ENCODE peak calls at places on chromosome X, in four cellular contexts. One of them, this sample, is unnamed.

GRCh38 chrX:51395807-51396728 is 63.4 kb downstream of the NUDT10 start:
- DNase-seq in fibroblast of lung: peak; percentile 6
- DNase-seq in type B pancreatic cell: no peak
- DNase-seq in Peyer's patch: peak; percentile 62
- DNase-seq in this sample: no peak

GRCh38 chrX:27307546-27307945 is 155.6 kb downstream of the PPP4R3C start:
- DNase-seq in fibroblast of lung: no peak
- DNase-seq in type B pancreatic cell: no peak
- DNase-seq in Peyer's patch: no peak
- DNase-seq in this sample: no peak

GRCh38 chrX:78659955-78660354 is 827 bp upstream of the RTL3 start:
- DNase-seq in fibroblast of lung: peak; percentile 14
- DNase-seq in type B pancreatic cell: no peak
- DNase-seq in Peyer's patch: no peak
- DNase-seq in this sample: no peak

GRCh38 chrX:44975666-44976263 is 102.8 kb downstream of the KDM6A start:
- DNase-seq in fibroblast of lung: peak; percentile 35
- DNase-seq in type B pancreatic cell: no peak
- DNase-seq in Peyer's patch: no peak
- DNase-seq in this sample: peak; percentile 25

GRCh38 chrX:14356401-14356800 is 172.9 kb upstream of the GLRA2 start:
- DNase-seq in fibroblast of lung: peak; percentile 1
- DNase-seq in type B pancreatic cell: no peak
- DNase-seq in Peyer's patch: no peak
- DNase-seq in this sample: peak; percentile 19

GRCh38 chrX:16708016-16708415 is 4.5 kb downstream of the CTPS2 start:
- DNase-seq in fibroblast of lung: peak; percentile 62
- DNase-seq in type B pancreatic cell: no peak
- DNase-seq in Peyer's patch: no peak
- DNase-seq in this sample: no peak

GRCh38 chrX:623599-624323 is 6.8 kb upstream of the SHOX start:
- DNase-seq in fibroblast of lung: no peak
- DNase-seq in type B pancreatic cell: no peak
- DNase-seq in Peyer's patch: no peak
- DNase-seq in this sample: no peak

GRCh38 chrX:44400588-44400987 is 57.1 kb upstream of the EFHC2 start:
- DNase-seq in fibroblast of lung: peak; percentile 97
- DNase-seq in type B pancreatic cell: no peak
- DNase-seq in Peyer's patch: no peak
- DNase-seq in this sample: peak; percentile 90

GRCh38 chrX:112874140-112874539 is 33.5 kb upstream of the AMOT start:
- DNase-seq in fibroblast of lung: peak; percentile 4
- DNase-seq in type B pancreatic cell: no peak
- DNase-seq in Peyer's patch: no peak
- DNase-seq in this sample: peak; percentile 31

GRCh38 chrX:2698604-2699003 is 7.5 kb downstream of the CD99 start:
- DNase-seq in fibroblast of lung: no peak
- DNase-seq in type B pancreatic cell: no peak
- DNase-seq in Peyer's patch: no peak
- DNase-seq in this sample: no peak

GRCh38 chrX:55008571-55009358 is 8.6 kb downstream of the APEX2 start:
- DNase-seq in fibroblast of lung: peak; percentile 67
- DNase-seq in type B pancreatic cell: no peak
- DNase-seq in Peyer's patch: no peak
- DNase-seq in this sample: peak; percentile 58

GRCh38 chrX:13194291-13195103 is 125.4 kb downstream of the ATXN3L start:
- DNase-seq in fibroblast of lung: peak; percentile 37
- DNase-seq in type B pancreatic cell: no peak
- DNase-seq in Peyer's patch: no peak
- DNase-seq in this sample: no peak

GRCh38 chrX:108186811-108187210 is 95.2 kb downstream of the ATG4A start:
- DNase-seq in fibroblast of lung: peak; percentile 94
- DNase-seq in type B pancreatic cell: no peak
- DNase-seq in Peyer's patch: no peak
- DNase-seq in this sample: peak; percentile 70

GRCh38 chrX:154517101-154517781 is 1.2 kb upstream of the FAM3A start:
- DNase-seq in fibroblast of lung: no peak
- DNase-seq in type B pancreatic cell: no peak
- DNase-seq in Peyer's patch: no peak
- DNase-seq in this sample: no peak

GRCh38 chrX:8374041-8374825 is 90.4 kb upstream of the VCX3B start:
- DNase-seq in fibroblast of lung: peak; percentile 84
- DNase-seq in type B pancreatic cell: no peak
- DNase-seq in Peyer's patch: no peak
- DNase-seq in this sample: peak; percentile 11

GRCh38 chrX:107119281-107119680 is 659 bp upstream of the RBM41 start:
- DNase-seq in fibroblast of lung: peak; percentile 6
- DNase-seq in type B pancreatic cell: no peak
- DNase-seq in Peyer's patch: no peak
- DNase-seq in this sample: no peak

GRCh38 chrX:13167444-13168207 is 123.2 kb upstream of the FAM9C start:
- DNase-seq in fibroblast of lung: peak; percentile 58
- DNase-seq in type B pancreatic cell: no peak
- DNase-seq in Peyer's patch: no peak
- DNase-seq in this sample: peak; percentile 11

GRCh38 chrX:989959-990510 is 222.4 kb downstream of the CRLF2 start:
- DNase-seq in fibroblast of lung: peak; percentile 95
- DNase-seq in type B pancreatic cell: no peak
- DNase-seq in Peyer's patch: peak; percentile 87
- DNase-seq in this sample: peak; percentile 91

GRCh38 chrX:55783723-55784122 is 66.2 kb downstream of the RRAGB start:
- DNase-seq in fibroblast of lung: peak; percentile 31
- DNase-seq in type B pancreatic cell: no peak
- DNase-seq in Peyer's patch: no peak
- DNase-seq in this sample: no peak

GRCh38 chrX:100410083-100410590 is at the start of gene PCDH19:
- DNase-seq in fibroblast of lung: peak; percentile 37
- DNase-seq in type B pancreatic cell: peak; percentile 88
- DNase-seq in Peyer's patch: no peak
- DNase-seq in this sample: peak; percentile 68

GRCh38 chrX:136754641-136755040 is 26.1 kb downstream of the ARHGEF6 start:
- DNase-seq in fibroblast of lung: peak; percentile 64
- DNase-seq in type B pancreatic cell: no peak
- DNase-seq in Peyer's patch: no peak
- DNase-seq in this sample: no peak

GRCh38 chrX:57902633-57903032 is 7.6 kb downstream of the ZXDA start:
- DNase-seq in fibroblast of lung: no peak
- DNase-seq in type B pancreatic cell: no peak
- DNase-seq in Peyer's patch: no peak
- DNase-seq in this sample: no peak

GRCh38 chrX:136182394-136182793 is 35.1 kb downstream of the FHL1 start:
- DNase-seq in fibroblast of lung: no peak
- DNase-seq in type B pancreatic cell: no peak
- DNase-seq in Peyer's patch: no peak
- DNase-seq in this sample: no peak

GRCh38 chrX:136906921-136907510 is 26.5 kb upstream of the RBMX start:
- DNase-seq in fibroblast of lung: no peak
- DNase-seq in type B pancreatic cell: no peak
- DNase-seq in Peyer's patch: no peak
- DNase-seq in this sample: no peak

GRCh38 chrX:26789751-26790150 is 573.8 kb downstream of the MAGEB5 start:
- DNase-seq in fibroblast of lung: no peak
- DNase-seq in type B pancreatic cell: no peak
- DNase-seq in Peyer's patch: no peak
- DNase-seq in this sample: no peak

GRCh38 chrX:134764202-134764785 is 106.0 kb upstream of the PLAC1 start:
- DNase-seq in fibroblast of lung: peak; percentile 20
- DNase-seq in type B pancreatic cell: no peak
- DNase-seq in Peyer's patch: no peak
- DNase-seq in this sample: peak; percentile 65

GRCh38 chrX:47240619-47241018 is 7.8 kb downstream of the USP11 start:
- DNase-seq in fibroblast of lung: no peak
- DNase-seq in type B pancreatic cell: no peak
- DNase-seq in Peyer's patch: no peak
- DNase-seq in this sample: no peak

GRCh38 chrX:16966745-16967144 is 20.3 kb downstream of the REPS2 start:
- DNase-seq in fibroblast of lung: no peak
- DNase-seq in type B pancreatic cell: no peak
- DNase-seq in Peyer's patch: no peak
- DNase-seq in this sample: no peak

GRCh38 chrX:73830489-73831414 is 267.8 kb downstream of the CHIC1 start:
- DNase-seq in fibroblast of lung: no peak
- DNase-seq in type B pancreatic cell: no peak
- DNase-seq in Peyer's patch: no peak
- DNase-seq in this sample: no peak

GRCh38 chrX:1935805-1936204 is 320.9 kb downstream of the ASMT start:
- DNase-seq in fibroblast of lung: no peak
- DNase-seq in type B pancreatic cell: no peak
- DNase-seq in Peyer's patch: no peak
- DNase-seq in this sample: no peak

GRCh38 chrX:56385336-56385735 is 153.2 kb downstream of the KLF8 start:
- DNase-seq in fibroblast of lung: no peak
- DNase-seq in type B pancreatic cell: no peak
- DNase-seq in Peyer's patch: no peak
- DNase-seq in this sample: no peak

GRCh38 chrX:35244796-35245508 is 302.4 kb downstream of the FAM47B start:
- DNase-seq in fibroblast of lung: no peak
- DNase-seq in type B pancreatic cell: no peak
- DNase-seq in Peyer's patch: no peak
- DNase-seq in this sample: no peak

GRCh38 chrX:96684339-96685204 is at the start of gene DIAPH2:
- DNase-seq in fibroblast of lung: peak; percentile 80
- DNase-seq in type B pancreatic cell: peak; percentile 88
- DNase-seq in Peyer's patch: peak; percentile 82
- DNase-seq in this sample: peak; percentile 83

GRCh38 chrX:69093960-69094935 is 71.0 kb downstream of the PJA1 start:
- DNase-seq in fibroblast of lung: peak; percentile 44
- DNase-seq in type B pancreatic cell: no peak
- DNase-seq in Peyer's patch: peak; percentile 19
- DNase-seq in this sample: peak; percentile 70
- TF ChIP-seq CTCF in fibroblast of lung: peak; percentile 40
- TF ChIP-seq CTCF in type B pancreatic cell: peak; percentile 75
- TF ChIP-seq CTCF in Peyer's patch: peak; percentile 36
- TF ChIP-seq CTCF in this sample: peak; percentile 46

GRCh38 chrX:71911023-71911730 is 532 bp downstream of the NHSL2 start:
- DNase-seq in fibroblast of lung: peak; percentile 24
- DNase-seq in type B pancreatic cell: no peak
- DNase-seq in Peyer's patch: no peak
- DNase-seq in this sample: no peak

GRCh38 chrX:71908387-71908786 is 2.3 kb upstream of the NHSL2 start:
- DNase-seq in fibroblast of lung: no peak
- DNase-seq in type B pancreatic cell: no peak
- DNase-seq in Peyer's patch: no peak
- DNase-seq in this sample: no peak

GRCh38 chrX:71910526-71911022 is at the start of gene NHSL2:
- DNase-seq in fibroblast of lung: peak; percentile 56
- DNase-seq in type B pancreatic cell: no peak
- DNase-seq in Peyer's patch: no peak
- DNase-seq in this sample: no peak

GRCh38 chrX:71911731-71912050 is 1.0 kb downstream of the NHSL2 start:
- DNase-seq in fibroblast of lung: peak; percentile 30
- DNase-seq in type B pancreatic cell: no peak
- DNase-seq in Peyer's patch: no peak
- DNase-seq in this sample: no peak

GRCh38 chrX:71909956-71910355 is 689 bp upstream of the NHSL2 start:
- DNase-seq in fibroblast of lung: peak; percentile 18
- DNase-seq in type B pancreatic cell: no peak
- DNase-seq in Peyer's patch: no peak
- DNase-seq in this sample: no peak
- TF ChIP-seq CTCF in fibroblast of lung: peak; percentile 17
- TF ChIP-seq CTCF in type B pancreatic cell: peak; percentile 37
- TF ChIP-seq CTCF in Peyer's patch: no peak
- TF ChIP-seq CTCF in this sample: no peak

DNA sequence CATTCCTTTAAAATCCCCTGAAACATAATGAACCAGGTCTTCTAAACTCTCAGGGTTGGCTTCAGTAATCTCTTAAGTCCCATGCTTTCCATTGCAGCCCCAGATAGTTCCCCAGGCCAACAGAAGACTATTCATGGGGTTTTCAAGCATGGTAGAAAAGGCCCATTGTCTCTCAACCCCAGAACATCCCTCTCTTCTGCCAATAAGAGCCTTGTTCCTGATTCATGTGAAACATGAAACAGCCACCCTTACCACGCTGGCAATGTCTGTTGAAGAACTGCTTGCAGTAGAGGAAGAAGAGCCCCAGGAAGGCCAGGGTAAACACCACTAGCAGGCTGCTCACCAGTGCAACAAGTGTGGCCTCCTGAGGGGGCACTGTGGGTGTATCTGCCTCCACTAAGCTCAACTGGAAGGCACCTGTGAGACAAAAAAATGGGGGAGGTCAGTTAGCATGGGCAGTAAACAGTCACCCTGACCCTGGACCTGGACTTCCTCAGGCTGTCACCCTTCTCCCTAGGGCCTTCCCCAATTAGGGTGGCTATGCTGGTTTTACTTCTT is 36.4 kb downstream of the EDA2R start:
- DNase-seq in fibroblast of lung: no peak
- DNase-seq in type B pancreatic cell: no peak
- DNase-seq in Peyer's patch: no peak
- DNase-seq in this sample: no peak
- TF ChIP-seq CTCF in fibroblast of lung: no peak
- TF ChIP-seq CTCF in type B pancreatic cell: no peak
- TF ChIP-seq CTCF in Peyer's patch: no peak
- TF ChIP-seq CTCF in this sample: no peak

GRCh38 chrX:19382500-19383145 is 38.9 kb downstream of the PDHA1 start:
- DNase-seq in fibroblast of lung: peak; percentile 8
- DNase-seq in type B pancreatic cell: no peak
- DNase-seq in Peyer's patch: peak; percentile 34
- DNase-seq in this sample: peak; percentile 66
- TF ChIP-seq CTCF in fibroblast of lung: peak; percentile 49
- TF ChIP-seq CTCF in type B pancreatic cell: peak; percentile 67
- TF ChIP-seq CTCF in Peyer's patch: peak; percentile 22
- TF ChIP-seq CTCF in this sample: peak; percentile 48

GRCh38 chrX:104370089-104370488 is 115.4 kb upstream of the ESX1 start:
- DNase-seq in fibroblast of lung: no peak
- DNase-seq in type B pancreatic cell: no peak
- DNase-seq in Peyer's patch: no peak
- DNase-seq in this sample: peak; percentile 46
- TF ChIP-seq CTCF in fibroblast of lung: no peak
- TF ChIP-seq CTCF in type B pancreatic cell: peak; percentile 39
- TF ChIP-seq CTCF in Peyer's patch: no peak
- TF ChIP-seq CTCF in this sample: no peak

GRCh38 chrX:119292445-119292844 is 56.4 kb downstream of the PGRMC1 start:
- DNase-seq in fibroblast of lung: no peak
- DNase-seq in type B pancreatic cell: no peak
- DNase-seq in Peyer's patch: no peak
- DNase-seq in this sample: peak; percentile 14

DNA sequence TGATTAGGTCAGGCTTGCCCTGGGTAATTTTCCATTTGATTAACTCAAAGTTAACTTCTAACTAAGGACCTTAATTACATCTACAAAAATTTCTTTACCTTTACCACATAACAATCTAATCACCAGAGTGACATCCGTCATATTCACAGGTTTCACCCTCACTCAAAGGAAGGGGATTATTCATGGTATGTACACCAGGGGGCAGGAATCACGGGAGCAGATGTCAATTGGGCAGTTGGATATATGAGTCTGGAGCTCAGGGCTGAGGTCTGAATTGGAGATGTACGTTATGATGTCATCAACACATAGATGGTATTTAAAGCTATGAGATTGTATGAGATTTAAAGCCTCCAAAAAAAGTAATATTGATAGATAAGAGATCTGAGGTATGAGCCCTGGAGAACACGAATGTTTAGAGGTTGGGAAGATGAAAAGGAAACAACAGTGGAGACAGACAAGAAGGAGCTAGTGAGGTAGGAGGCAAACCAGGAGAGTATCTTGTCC is 52.9 kb downstream of the PGRMC1 start:
- DNase-seq in fibroblast of lung: no peak
- DNase-seq in type B pancreatic cell: no peak
- DNase-seq in Peyer's patch: no peak
- DNase-seq in this sample: no peak
- TF ChIP-seq CTCF in fibroblast of lung: no peak
- TF ChIP-seq CTCF in type B pancreatic cell: peak; percentile 27
- TF ChIP-seq CTCF in Peyer's patch: no peak
- TF ChIP-seq CTCF in this sample: peak; percentile 13